ENCODE peak calls at places on chromosomes 7 and 10, in seven cellular contexts. Q is activated T-helper 1 cell treated with anti-CD3 and anti-CD28 coated beads, Interleukin-12 subunit alpha, Interleukin-12 subunit beta, Interleukin-2, Interleukin-4 antibody, amounts not matched to agents 30 ng/mL and 10 ng/mL and 1 ng/mL, durations not matched to agents 14 hours and 24 hours and 36 hours; E is NCI-H1105; B is activated T-helper 2 cell treated with anti-CD3 and anti-CD28 coated beads, Interferon-gamma antibody, Interleukin-2, Interleukin-4, amounts not matched to agents 10 μg/mL and 5 μg/mL and 100 μg/mL, durations not matched to agents 14 hours and 24 hours and 36 hours; P is iPS-NIHi11; U is nephron progenitor cell; Z is EH. T is an unnamed sample.

GRCh38 chr10:35201234-35201633 is 74.6 kb downstream of the CREM start:
- DNase-seq in Q (no peak), E (no peak), B (no peak), P (no peak), U (no peak), Z (no peak), T (no peak)

GRCh38 chr7:95951531-95951930 is 179.2 kb downstream of the DYNC1I1 start:
- DNase-seq in Q (no peak), E (no peak), B (no peak), P (no peak), U (no peak), Z (no peak), T (no peak)

GRCh38 chr7:156026076-156027002 is 214.1 kb upstream of the SHH start:
- DNase-seq in Q (no peak), E (no peak), B (no peak), P (no peak), U (no peak), Z (no peak), T (no peak)

GRCh38 chr7:98753176-98753575 is 116.6 kb downstream of the TMEM130 start:
- DNase-seq in Q (no peak), E (no peak), B (no peak), P (no peak), U (no peak), Z (no peak), T (no peak)

GRCh38 chr7:6160191-6160623 is 112.2 kb downstream of the CYTH3 start:
- DNase-seq in Q (no peak), E (no peak), B (no peak), P (peak), U (peak), Z (peak), T (peak)

GRCh38 chr7:142516038-142516501 is 233.2 kb upstream of the PRSS1 start:
- DNase-seq in Q (no peak), E (peak), B (no peak), P (peak), U (peak), Z (peak), T (peak)

GRCh38 chr10:60762554-60762953 is 15.7 kb upstream of the CDK1 start:
- DNase-seq in Q (no peak), E (no peak), B (no peak), P (peak), U (no peak), Z (no peak), T (peak)

GRCh38 chr7:101717986-101718746 is 89.1 kb upstream of the MYL10 start:
- DNase-seq in Q (no peak), E (no peak), B (no peak), P (peak), U (no peak), Z (peak), T (no peak)

GRCh38 chr7:38699481-38699880 is 68.3 kb upstream of the AMPH start:
- DNase-seq in Q (no peak), E (no peak), B (no peak), P (no peak), U (no peak), Z (peak), T (no peak)

GRCh38 chr7:80307251-80307856 is 172.7 kb downstream of the GNAI1 start:
- DNase-seq in Q (no peak), E (no peak), B (no peak), P (no peak), U (no peak), Z (peak), T (no peak)

GRCh38 chr7:98267305-98267704 is 14.2 kb upstream of the BRI3 start:
- DNase-seq in Q (no peak), E (no peak), B (no peak), P (no peak), U (no peak), Z (no peak), T (no peak)

GRCh38 chr10:58335306-58336005 is 650 bp downstream of the UBE2D1 start:
- DNase-seq in Q (peak), E (no peak), B (peak), P (peak), U (no peak), Z (peak), T (peak)

GRCh38 chr7:105219771-105220160 is 169.0 kb downstream of the SRPK2 start:
- DNase-seq in Q (no peak), E (no peak), B (no peak), P (no peak), U (no peak), Z (peak), T (no peak)

GRCh38 chr10:87862644-87863101 is 660 bp downstream of the KLLN start:
- DNase-seq in Q (no peak), E (no peak), B (no peak), P (peak), U (no peak), Z (no peak), T (no peak)

GRCh38 chr7:47342646-47343045 is 239.3 kb downstream of the TNS3 start:
- DNase-seq in Q (no peak), E (no peak), B (no peak), P (no peak), U (no peak), Z (no peak), T (no peak)

GRCh38 chr7:31488562-31489203 is 25.2 kb upstream of the ITPRID1 start:
- DNase-seq in Q (peak), E (no peak), B (peak), P (peak), U (peak), Z (peak), T (peak)

T was measured in WTC11.